ENCODE peak calls at places on chromosomes 4 and X, in ten cellular contexts. M, D, U, J, V, G, S, E, A and X are unnamed samples.
A peak's percentile ranks its signal among the peaks of the same experiment; 100 is the strongest.

GRCh38 chr4:83657336-83657735 is 121.4 kb downstream of the GPAT3 start:
- DNase-seq in G (no peak), E (no peak), A (no peak), J (no peak), U (no peak), S (no peak), V (no peak), D (no peak), M (no peak), X (no peak)

GRCh38 chrX:16130707-16131106 is 7.3 kb downstream of the GRPR start:
- DNase-seq in V (no peak), G (no peak), J (no peak), S (no peak), E (no peak), A (no peak), U (no peak), D (no peak), M (no peak), X (no peak)

GRCh38 chr4:102759835-102760644 is 728 bp downstream of the MANBA start:
- DNase-seq in U (peak; percentile 71), D (no peak), G (peak; percentile 65), S (peak; percentile 49), E (peak; percentile 18), M (peak; percentile 68), V (no peak), A (no peak), J (no peak), X (no peak)

GRCh38 chr4:78584863-78585576 is 33.5 kb downstream of the ANXA3 start:
- DNase-seq in E (no peak), A (no peak), U (peak; percentile 27), J (no peak), G (peak; percentile 29), M (peak; percentile 57), D (no peak), V (no peak), S (no peak), X (no peak)

GRCh38 chr4:101792056-101792575 is 1.6 kb downstream of the BANK1 start:
- DNase-seq in G (no peak), S (no peak), E (no peak), J (no peak), M (no peak), A (no peak), V (no peak), U (no peak), D (no peak), X (no peak)

GRCh38 chr4:826508-827208 is 729 bp upstream of the CPLX1 start:
- DNase-seq in M (no peak), J (peak; percentile 59), V (no peak), U (no peak), D (peak; percentile 54), A (peak; percentile 38), S (no peak), E (no peak), G (no peak), X (no peak)

GRCh38 chrX:70476934-70477733 is 32.5 kb downstream of the DLG3 start:
- DNase-seq in V (peak; percentile 78), M (peak; percentile 69), D (peak; percentile 79), S (peak; percentile 54), J (peak; percentile 15), E (no peak), A (no peak), G (peak; percentile 71), U (peak; percentile 78), X (no peak)

GRCh38 chr4:1600811-1601532 is 83.1 kb downstream of the FAM53A start:
- DNase-seq in M (no peak), G (no peak), E (no peak), S (no peak), A (peak; percentile 43), D (peak; percentile 92), U (no peak), J (no peak), V (no peak), X (no peak)

GRCh38 chrX:8743126-8743732 is 11.3 kb upstream of the ANOS1 start:
- DNase-seq in U (peak; percentile 43), G (no peak), J (peak; percentile 68), E (no peak), M (peak; percentile 31), V (no peak), D (peak; percentile 54), A (peak; percentile 62), S (peak; percentile 64), X (no peak)

GRCh38 chr4:66609014-66609413 is 936.3 kb downstream of the CENPC start:
- DNase-seq in E (no peak), V (no peak), G (no peak), M (no peak), S (no peak), D (no peak), A (no peak), U (no peak), J (no peak), X (no peak)

GRCh38 chr4:185645403-185645802 is 110.1 kb upstream of the PDLIM3 start:
- DNase-seq in D (no peak), E (no peak), G (no peak), U (no peak), M (no peak), J (no peak), A (no peak), S (no peak), V (no peak), X (no peak)

GRCh38 chr4:40055379-40055872 is 1.2 kb upstream of the N4BP2 start:
- DNase-seq in M (no peak), V (no peak), D (no peak), J (no peak), S (no peak), A (no peak), U (no peak), G (peak; percentile 62), E (no peak), X (no peak)

DNA sequence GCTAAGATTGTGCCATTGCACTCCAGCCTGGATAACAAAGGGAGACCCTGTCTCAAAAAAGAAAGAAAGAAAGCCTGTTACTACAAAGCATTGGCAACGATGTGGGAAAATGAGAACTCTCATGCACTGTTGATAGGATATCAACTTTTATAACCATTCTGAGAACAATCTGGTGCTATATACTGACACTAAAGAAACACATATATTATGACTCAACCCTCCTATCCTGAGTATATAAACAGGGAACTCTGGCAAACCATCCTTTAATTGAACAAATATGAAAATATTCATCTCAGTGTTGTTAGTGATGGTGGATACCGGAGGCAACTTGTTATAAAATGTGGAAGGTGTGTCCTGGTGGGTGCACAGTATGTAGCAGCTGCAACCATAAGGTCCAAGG is 53.0 kb upstream of the SOD3 start:
- DNase-seq in M (no peak), J (no peak), D (no peak), E (no peak), A (no peak), V (no peak), S (no peak), U (no peak), G (no peak), X (no peak)
- TF ChIP-seq CTCF in M (no peak), J (no peak), D (no peak), E (no peak), A (no peak), V (no peak), S (no peak), U (no peak), G (no peak), X (no peak)

DNA sequence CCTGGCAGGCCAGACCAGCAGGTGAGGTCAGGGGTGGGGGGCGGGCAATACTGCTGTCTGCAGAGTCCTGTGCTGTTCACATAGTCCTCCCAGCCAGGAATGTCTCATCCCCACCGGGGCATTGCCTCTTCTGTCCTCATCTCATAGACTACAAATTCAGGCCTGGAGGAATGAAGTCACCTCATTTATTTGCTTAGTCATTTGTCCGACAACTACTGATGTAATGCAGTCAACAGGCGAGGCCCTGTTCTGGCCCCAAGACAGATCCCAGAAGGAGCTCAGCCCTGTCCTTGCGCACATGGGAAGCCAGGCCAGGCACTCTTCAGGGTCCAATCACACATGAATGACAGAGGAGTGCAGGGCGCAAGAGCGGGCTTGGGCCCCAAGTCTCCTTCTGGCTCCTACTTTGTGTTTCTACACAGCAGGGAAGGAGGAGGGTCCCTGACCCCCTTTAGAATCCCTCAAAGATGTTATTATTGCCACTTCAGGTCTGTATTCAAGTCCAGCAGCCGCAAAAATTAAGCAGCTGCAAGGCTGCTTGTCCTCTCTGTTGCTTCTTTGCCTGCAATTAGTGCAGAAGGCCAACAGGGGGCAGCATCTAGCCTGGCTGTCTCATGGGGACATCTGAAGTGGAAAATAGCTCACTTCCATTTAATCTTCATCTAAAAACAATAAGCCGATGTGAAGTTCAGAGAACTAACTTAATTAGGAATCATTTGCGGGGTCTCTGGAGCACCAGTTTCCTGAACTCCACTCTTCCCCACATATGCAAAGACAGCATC is 15.2 kb upstream of the HMX1 start:
- DNase-seq in A (no peak), D (no peak), J (no peak), S (no peak), U (peak; percentile 5), E (no peak), G (no peak), M (no peak), V (no peak), X (no peak)
- TF ChIP-seq CTCF in A (no peak), D (peak; percentile 69), J (peak; percentile 60), S (peak; percentile 51), U (peak; percentile 32), E (no peak), G (peak; percentile 17), M (no peak), V (peak; percentile 10), X (no peak)

GRCh38 chr4:56370377-56370776 is 16.9 kb downstream of the AASDH start:
- DNase-seq in M (no peak), E (no peak), S (no peak), D (peak; percentile 31), U (no peak), G (no peak), V (no peak), J (no peak), A (no peak), X (no peak)

GRCh38 chr4:56374956-56375355 is 12.3 kb downstream of the AASDH start:
- DNase-seq in U (no peak), V (no peak), E (no peak), M (no peak), G (no peak), J (no peak), A (no peak), S (no peak), D (no peak), X (no peak)

GRCh38 chr4:56372774-56373173 is 14.5 kb downstream of the AASDH start:
- DNase-seq in J (no peak), A (no peak), S (no peak), E (no peak), V (no peak), G (peak; percentile 63), D (no peak), U (peak; percentile 26), M (peak; percentile 57), X (no peak)

GRCh38 chr4:56371426-56372220 is 15.7 kb downstream of the AASDH start:
- DNase-seq in G (no peak), V (no peak), M (no peak), E (no peak), D (peak; percentile 71), J (no peak), U (no peak), A (no peak), S (peak; percentile 2), X (no peak)

GRCh38 chr4:56375458-56375857 is 11.8 kb downstream of the AASDH start:
- DNase-seq in U (no peak), J (no peak), S (no peak), A (no peak), E (no peak), G (no peak), V (no peak), M (no peak), D (no peak), X (no peak)
- TF ChIP-seq CTCF in U (no peak), J (no peak), S (no peak), A (no peak), E (no peak), G (no peak), V (no peak), M (no peak), D (no peak), X (no peak)

GRCh38 chrX:49627030-49627777 is 28.4 kb downstream of the GAGE1 start:
- DNase-seq in S (peak; percentile 11), E (no peak), M (no peak), V (peak; percentile 51), D (no peak), A (no peak), G (no peak), U (peak; percentile 3), J (peak; percentile 56), X (no peak)
- TF ChIP-seq CTCF in S (peak; percentile 40), E (no peak), M (no peak), V (peak; percentile 18), D (peak; percentile 50), A (no peak), G (no peak), U (peak; percentile 27), J (no peak), X (no peak)